ENCODE peak calls at places on chromosomes 2 and 18, in eight cellular contexts. O, C, Z, I, W, J, Y and V are unnamed samples.
A peak's percentile ranks its signal among the peaks of the same experiment; 100 is the strongest.

GRCh38 chr2:42329779-42330178 is 31.2 kb downstream of the COX7A2L start:
- DNase-seq in O (no peak), C (no peak), Z (no peak), I (peak; percentile 24), W (no peak), J (no peak), Y (no peak), V (no peak)

GRCh38 chr2:3355951-3356569 is 21.6 kb downstream of the EIPR1 start:
- DNase-seq in O (no peak), C (no peak), Z (no peak), I (no peak), W (no peak), J (no peak), Y (no peak), V (no peak)

GRCh38 chr2:177906041-177906718 is 166.4 kb downstream of the PDE11A start:
- DNase-seq in O (peak; percentile 52), C (peak; percentile 21), Z (no peak), I (peak; percentile 20), W (peak; percentile 70), J (peak; percentile 28), Y (peak; percentile 47), V (peak; percentile 34)

GRCh38 chr2:21916934-21917522 is 793.3 kb downstream of the TDRD15 start:
- DNase-seq in O (no peak), C (no peak), Z (no peak), I (no peak), W (no peak), J (no peak), Y (peak; percentile 21), V (no peak)

GRCh38 chr18:8448091-8448490 is 161.1 kb upstream of the RAB12 start:
- DNase-seq in O (no peak), C (no peak), Z (no peak), I (no peak), W (no peak), J (no peak), Y (no peak), V (no peak)

GRCh38 chr18:9058426-9058825 is 44.1 kb upstream of the NDUFV2 start:
- DNase-seq in O (no peak), C (no peak), Z (no peak), I (no peak), W (no peak), J (no peak), Y (no peak), V (no peak)

GRCh38 chr2:240124651-240125030 is 11.5 kb downstream of the COPS9 start:
- DNase-seq in O (no peak), C (no peak), Z (no peak), I (no peak), W (no peak), J (no peak), Y (no peak), V (no peak)

GRCh38 chr2:237161239-237161638 is 75.5 kb downstream of the COPS8 start:
- DNase-seq in O (no peak), C (no peak), Z (peak; percentile 91), I (peak; percentile 74), W (no peak), J (peak; percentile 38), Y (no peak), V (no peak)

GRCh38 chr18:22368066-22368465 is 49.6 kb downstream of the CTAGE1 start:
- DNase-seq in O (no peak), C (no peak), Z (no peak), I (no peak), W (no peak), J (no peak), Y (no peak), V (no peak)

GRCh38 chr2:238233625-238234024 is 6.2 kb downstream of the HES6 start:
- DNase-seq in O (no peak), C (no peak), Z (no peak), I (no peak), W (no peak), J (no peak), Y (no peak), V (no peak)

GRCh38 chr18:58668897-58669296 is 2.4 kb upstream of the MALT1 start:
- DNase-seq in O (no peak), C (no peak), Z (no peak), I (no peak), W (no peak), J (no peak), Y (peak; percentile 80), V (no peak)

GRCh38 chr18:46332956-46333355 is 228.8 kb downstream of the HAUS1 start:
- DNase-seq in O (no peak), C (no peak), Z (no peak), I (no peak), W (peak; percentile 29), J (no peak), Y (no peak), V (no peak)
- TF ChIP-seq POLR2A in O (no peak), C (no peak), Z (no peak), I (no peak), W (no peak), J (no peak), Y (no peak), V (no peak)

GRCh38 chr2:130342533-130343275 is at the start of gene IMP4:
- DNase-seq in O (peak; percentile 97), C (peak; percentile 80), Z (peak; percentile 99), I (peak; percentile 99), W (peak; percentile 97), J (peak; percentile 92), Y (peak; percentile 100), V (peak; percentile 81)
- TF ChIP-seq POLR2A in O (no peak), C (peak; percentile 73), Z (no peak), I (peak; percentile 40), W (peak; percentile 64), J (peak; percentile 53), Y (peak; percentile 55), V (peak; percentile 47)

GRCh38 chr2:60759654-60760053 is 3.6 kb downstream of the PAPOLG start:
- DNase-seq in O (no peak), C (no peak), Z (no peak), I (no peak), W (no peak), J (no peak), Y (no peak), V (no peak)

GRCh38 chr2:60756097-60757087 is at the start of gene PAPOLG:
- DNase-seq in O (peak; percentile 95), C (peak; percentile 90), Z (peak; percentile 97), I (peak; percentile 96), W (peak; percentile 95), J (peak; percentile 96), Y (peak; percentile 85), V (peak; percentile 86)
- TF ChIP-seq POLR2A in O (peak; percentile 49), C (peak; percentile 85), Z (peak; percentile 69), I (peak; percentile 65), W (peak; percentile 81), J (peak; percentile 75), Y (peak; percentile 74), V (peak; percentile 80)

GRCh38 chr2:73257425-73258125 is 23.5 kb downstream of the CCT7 start:
- DNase-seq in O (no peak), C (no peak), Z (no peak), I (no peak), W (no peak), J (no peak), Y (no peak), V (no peak)
- TF ChIP-seq POLR2A in O (no peak), C (no peak), Z (no peak), I (no peak), W (no peak), J (no peak), Y (no peak), V (no peak)

GRCh38 chr2:125281242-125281641 is 1256.2 kb downstream of the CNTNAP5 start:
- DNase-seq in O (no peak), C (no peak), Z (no peak), I (no peak), W (no peak), J (no peak), Y (no peak), V (no peak)
- TF ChIP-seq POLR2A in O (no peak), C (no peak), Z (no peak), I (no peak), W (no peak), J (no peak), Y (no peak), V (no peak)

DNA sequence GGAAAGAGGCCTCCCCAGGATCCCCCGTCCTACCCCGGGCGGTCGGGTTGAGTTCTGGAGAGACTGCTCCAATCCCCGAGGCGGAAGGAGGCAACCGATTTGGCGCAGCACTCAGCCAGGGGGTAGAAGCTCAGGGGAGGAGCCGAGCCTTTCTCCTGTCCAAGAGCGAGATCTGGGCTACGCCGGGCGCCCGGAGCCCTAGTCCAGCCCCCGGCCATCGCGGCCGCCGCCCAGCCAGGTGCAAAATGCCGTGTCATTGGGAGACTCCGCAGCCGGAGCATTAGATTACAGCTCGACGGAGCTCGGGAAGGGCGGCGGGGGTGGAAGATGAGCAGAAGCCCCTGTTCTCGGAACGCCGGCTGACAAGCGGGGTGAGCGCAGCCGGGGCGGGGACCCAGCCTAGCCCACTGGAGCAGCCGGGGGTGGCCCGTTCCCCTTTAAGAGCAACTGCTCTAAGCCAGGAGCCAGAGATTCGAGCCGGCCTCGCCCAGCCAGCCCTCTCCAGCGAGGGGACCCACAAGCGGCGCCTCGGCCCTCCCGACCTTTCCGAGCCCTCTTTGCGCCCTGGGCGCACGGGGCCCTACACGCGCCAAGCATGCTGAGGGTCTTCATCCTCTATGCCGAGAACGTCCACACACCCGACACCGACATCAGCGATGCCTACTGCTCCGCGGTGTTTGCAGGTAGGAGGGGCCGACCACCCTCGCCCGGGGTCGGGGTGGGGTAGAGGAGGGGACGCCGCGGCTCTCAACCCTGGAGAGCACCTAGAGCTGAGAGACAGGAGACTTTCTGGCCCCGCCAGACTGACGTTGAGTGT is at the start of gene DYSF:
- DNase-seq in O (no peak), C (no peak), Z (peak; percentile 78), I (no peak), W (peak; percentile 29), J (no peak), Y (peak; percentile 17), V (no peak)
- TF ChIP-seq POLR2A in O (no peak), C (no peak), Z (no peak), I (no peak), W (no peak), J (no peak), Y (no peak), V (no peak)

GRCh38 chr2:19899853-19900525 is 1.8 kb downstream of the TTC32 start:
- DNase-seq in O (no peak), C (no peak), Z (no peak), I (no peak), W (no peak), J (no peak), Y (no peak), V (no peak)

GRCh38 chr2:19901458-19902271 is at the start of gene TTC32:
- DNase-seq in O (peak; percentile 93), C (peak; percentile 73), Z (peak; percentile 97), I (peak; percentile 94), W (peak; percentile 93), J (peak; percentile 86), Y (peak; percentile 94), V (peak; percentile 79)

GRCh38 chr2:19901201-19901457 is 654 bp downstream of the TTC32 start:
- DNase-seq in O (no peak), C (no peak), Z (no peak), I (no peak), W (no peak), J (no peak), Y (no peak), V (no peak)

GRCh38 chr2:19900536-19901200 is 1.1 kb downstream of the TTC32 start:
- DNase-seq in O (no peak), C (no peak), Z (no peak), I (no peak), W (no peak), J (no peak), Y (no peak), V (no peak)

DNA sequence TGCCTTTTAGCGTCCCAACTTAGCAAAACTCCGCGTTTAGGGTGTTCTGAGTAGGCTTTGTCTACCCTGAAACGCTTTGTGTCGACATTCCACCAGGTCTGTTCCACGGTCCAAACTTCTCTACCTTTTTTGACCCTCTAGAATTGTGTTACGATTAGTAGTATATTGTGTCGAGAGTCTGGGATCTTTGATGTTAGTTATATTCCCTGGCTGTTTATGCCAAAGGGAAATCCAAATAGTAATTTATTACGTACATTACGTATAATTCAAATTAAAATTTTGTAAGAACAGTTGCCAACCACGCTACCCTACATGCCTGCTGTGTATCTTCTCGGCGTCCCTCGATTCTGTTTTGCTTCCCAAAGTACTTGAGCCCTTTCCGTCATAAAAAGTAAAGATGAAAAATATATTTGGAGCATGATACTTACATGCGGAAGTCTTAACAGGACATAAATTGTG is 518 bp upstream of the TTC32 start:
- DNase-seq in O (no peak), C (no peak), Z (no peak), I (no peak), W (no peak), J (no peak), Y (no peak), V (no peak)
- TF ChIP-seq POLR2A in O (no peak), C (no peak), Z (no peak), I (no peak), W (no peak), J (no peak), Y (no peak), V (no peak)